ENCODE peak calls at places on chromosomes 6 and 20, in eight cellular contexts. W, V, C, Y, H, B, N and Z are unnamed samples.

GRCh38 chr6:48825501-48826317 is 637.3 kb downstream of the MMUT start:
- DNase-seq in N (no peak), H (no peak), B (no peak), C (no peak), W (no peak), V (no peak), Y (no peak), Z (no peak)

GRCh38 chr6:374956-375355 is 16.6 kb upstream of the IRF4 start:
- DNase-seq in N (no peak), V (no peak), H (no peak), Y (no peak), C (no peak), B (no peak), W (no peak), Z (no peak)

GRCh38 chr20:62368629-62369507 is 1.8 kb upstream of the LAMA5 start:
- DNase-seq in B (no peak), N (peak), V (peak), C (no peak), Y (no peak), W (no peak), H (no peak), Z (peak)

GRCh38 chr20:9142809-9143208 is 73.9 kb downstream of the PLCB4 start:
- DNase-seq in N (no peak), C (no peak), W (no peak), H (no peak), B (no peak), V (no peak), Y (no peak), Z (no peak)

GRCh38 chr6:24307881-24308280 is 50.0 kb downstream of the DCDC2 start:
- DNase-seq in C (no peak), Y (no peak), B (no peak), N (no peak), W (no peak), V (no peak), H (no peak), Z (no peak)

GRCh38 chr6:84280639-84281038 is 53.2 kb upstream of the CEP162 start:
- DNase-seq in B (no peak), Y (no peak), H (no peak), V (no peak), N (no peak), W (no peak), C (no peak), Z (no peak)

GRCh38 chr20:41344938-41345728 is 4.5 kb downstream of the LPIN3 start:
- DNase-seq in H (no peak), W (no peak), Y (no peak), B (no peak), N (no peak), C (no peak), V (no peak), Z (no peak)

GRCh38 chr6:148451690-148452089 is 109.1 kb downstream of the SASH1 start:
- DNase-seq in H (no peak), V (no peak), C (no peak), Y (no peak), W (no peak), B (no peak), N (no peak), Z (no peak)

GRCh38 chr6:47141166-47141565 is 99.0 kb upstream of the ADGRF1 start:
- DNase-seq in W (no peak), N (no peak), B (no peak), H (no peak), Y (no peak), V (no peak), C (no peak), Z (no peak)

GRCh38 chr6:105920071-105920470 is 166.1 kb upstream of the PRDM1 start:
- DNase-seq in C (no peak), N (no peak), B (no peak), W (no peak), Y (no peak), V (no peak), H (no peak), Z (no peak)

GRCh38 chr6:158539363-158539762 is 20.5 kb upstream of the TMEM181 start:
- DNase-seq in Y (no peak), N (no peak), V (no peak), B (no peak), H (no peak), W (no peak), C (no peak), Z (no peak)

GRCh38 chr6:123529843-123530242 is 106.9 kb downstream of the TRDN start:
- DNase-seq in C (no peak), W (no peak), N (no peak), V (no peak), H (no peak), Y (peak), B (no peak), Z (peak)

GRCh38 chr6:132797975-132798819 is at the start of gene SLC18B1:
- DNase-seq in N (peak), W (no peak), Y (no peak), C (no peak), B (no peak), V (peak), H (no peak), Z (peak)

GRCh38 chr20:32474967-32475819 is 109.9 kb downstream of the NOL4L start:
- DNase-seq in C (no peak), B (no peak), V (peak), N (peak), W (no peak), Y (peak), H (no peak), Z (peak)

GRCh38 chr20:42678895-42679294 is 510.8 kb downstream of the PTPRT start:
- DNase-seq in Y (no peak), V (no peak), W (no peak), C (no peak), B (no peak), N (peak), H (no peak), Z (peak)

GRCh38 chr6:401239-401993 is 9.9 kb downstream of the IRF4 start:
- DNase-seq in V (no peak), C (no peak), N (no peak), W (no peak), Y (no peak), B (no peak), H (no peak), Z (no peak)

GRCh38 chr20:20102859-20103258 is 50.5 kb downstream of the CFAP61 start:
- DNase-seq in Y (no peak), W (no peak), B (no peak), H (no peak), C (no peak), V (no peak), N (no peak), Z (no peak)

GRCh38 chr6:117265425-117266266 is at the start of gene VGLL2:
- DNase-seq in C (no peak), B (no peak), W (no peak), H (no peak), N (peak), V (peak), Y (peak), Z (no peak)

GRCh38 chr6:117280922-117281321 is 15.6 kb downstream of the VGLL2 start:
- DNase-seq in B (no peak), Y (no peak), H (no peak), W (no peak), N (no peak), C (peak), V (peak), Z (peak)

GRCh38 chr20:48025061-48025515 is 239.8 kb upstream of the SULF2 start:
- DNase-seq in V (peak), W (no peak), N (peak), B (no peak), C (no peak), Y (no peak), H (no peak), Z (no peak)

GRCh38 chr6:456358-456857 is 64.9 kb downstream of the IRF4 start:
- DNase-seq in N (no peak), W (no peak), C (no peak), V (peak), B (no peak), H (no peak), Y (no peak), Z (no peak)

GRCh38 chr20:57479196-57479595 is 45.7 kb downstream of the CTCFL start:
- DNase-seq in W (no peak), C (no peak), N (no peak), B (no peak), V (no peak), Y (no peak), H (no peak), Z (no peak)
- TF ChIP-seq REST in W (no peak), C (no peak), N (no peak), B (no peak), V (no peak), Y (no peak), H (no peak), Z (no peak)

GRCh38 chr20:45589725-45590124 is 10.6 kb upstream of the WFDC8 start:
- DNase-seq in H (no peak), W (no peak), N (no peak), B (no peak), C (no peak), V (no peak), Y (no peak), Z (no peak)

GRCh38 chr20:45593498-45593897 is 14.4 kb upstream of the WFDC8 start:
- DNase-seq in Y (no peak), C (no peak), V (no peak), W (no peak), N (no peak), B (no peak), H (no peak), Z (no peak)

GRCh38 chr20:45583502-45583901 is 4.4 kb upstream of the WFDC8 start:
- DNase-seq in Y (no peak), W (no peak), H (no peak), C (no peak), V (peak), N (no peak), B (no peak), Z (no peak)

GRCh38 chr20:45592574-45593189 is 13.6 kb upstream of the WFDC8 start:
- DNase-seq in W (no peak), C (peak), N (peak), B (peak), H (peak), Y (peak), V (peak), Z (peak)

GRCh38 chr20:45588800-45589199 is 9.7 kb upstream of the WFDC8 start:
- DNase-seq in W (no peak), C (no peak), N (no peak), H (no peak), B (no peak), Y (no peak), V (peak), Z (no peak)
- TF ChIP-seq REST in W (no peak), C (no peak), N (no peak), H (no peak), B (no peak), Y (no peak), V (no peak), Z (no peak)

DNA sequence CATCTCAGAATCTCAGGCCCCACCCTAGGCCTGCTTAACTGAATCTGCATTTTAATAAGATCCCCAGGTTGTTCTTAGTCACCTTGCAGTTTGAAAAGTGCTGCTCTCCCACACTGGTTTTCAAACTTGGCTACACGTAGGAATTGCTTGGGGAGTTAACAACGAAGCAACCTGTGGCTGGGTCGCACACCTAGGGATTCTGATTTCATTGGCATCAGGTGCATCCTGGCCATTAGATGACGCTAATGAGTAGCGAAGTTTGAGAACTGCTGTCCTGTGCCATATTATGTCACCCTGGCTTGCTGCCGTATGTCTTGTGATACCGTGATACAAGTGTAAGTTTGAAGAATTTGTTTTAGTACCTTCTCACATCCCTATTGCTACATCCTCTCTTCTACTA is 28.2 kb upstream of the FUCA2 start:
- DNase-seq in H (no peak), Y (no peak), V (peak), N (no peak), W (no peak), B (no peak), C (no peak), Z (no peak)
- TF ChIP-seq REST in H (no peak), Y (no peak), V (no peak), N (no peak), W (no peak), B (no peak), C (no peak), Z (no peak)

GRCh38 chr6:44058617-44059358 is 68.5 kb downstream of the MRPL14 start:
- DNase-seq in Y (peak), H (peak), N (peak), W (no peak), V (no peak), C (peak), B (peak), Z (peak)
- TF ChIP-seq REST in Y (no peak), H (no peak), N (peak), W (no peak), V (no peak), C (no peak), B (no peak), Z (peak)

GRCh38 chr6:90158945-90159344 is 137.7 kb downstream of the BACH2 start:
- DNase-seq in V (no peak), H (no peak), N (no peak), W (no peak), C (no peak), Y (no peak), B (no peak), Z (peak)

GRCh38 chr6:90155114-90155513 is 141.5 kb downstream of the BACH2 start:
- DNase-seq in V (no peak), N (no peak), H (no peak), Y (no peak), W (no peak), C (no peak), B (no peak), Z (no peak)

GRCh38 chr6:90157441-90157840 is 139.2 kb downstream of the BACH2 start:
- DNase-seq in C (no peak), V (no peak), H (no peak), W (no peak), B (no peak), N (no peak), Y (no peak), Z (no peak)

GRCh38 chr6:90154666-90155065 is 142.0 kb downstream of the BACH2 start:
- DNase-seq in C (no peak), N (no peak), W (no peak), V (no peak), B (no peak), H (no peak), Y (no peak), Z (no peak)

GRCh38 chr6:90156861-90157260 is 139.8 kb downstream of the BACH2 start:
- DNase-seq in N (no peak), B (no peak), C (no peak), W (no peak), V (no peak), H (no peak), Y (no peak), Z (no peak)
- TF ChIP-seq REST in N (no peak), B (no peak), C (no peak), W (no peak), V (no peak), H (no peak), Y (no peak), Z (no peak)

DNA sequence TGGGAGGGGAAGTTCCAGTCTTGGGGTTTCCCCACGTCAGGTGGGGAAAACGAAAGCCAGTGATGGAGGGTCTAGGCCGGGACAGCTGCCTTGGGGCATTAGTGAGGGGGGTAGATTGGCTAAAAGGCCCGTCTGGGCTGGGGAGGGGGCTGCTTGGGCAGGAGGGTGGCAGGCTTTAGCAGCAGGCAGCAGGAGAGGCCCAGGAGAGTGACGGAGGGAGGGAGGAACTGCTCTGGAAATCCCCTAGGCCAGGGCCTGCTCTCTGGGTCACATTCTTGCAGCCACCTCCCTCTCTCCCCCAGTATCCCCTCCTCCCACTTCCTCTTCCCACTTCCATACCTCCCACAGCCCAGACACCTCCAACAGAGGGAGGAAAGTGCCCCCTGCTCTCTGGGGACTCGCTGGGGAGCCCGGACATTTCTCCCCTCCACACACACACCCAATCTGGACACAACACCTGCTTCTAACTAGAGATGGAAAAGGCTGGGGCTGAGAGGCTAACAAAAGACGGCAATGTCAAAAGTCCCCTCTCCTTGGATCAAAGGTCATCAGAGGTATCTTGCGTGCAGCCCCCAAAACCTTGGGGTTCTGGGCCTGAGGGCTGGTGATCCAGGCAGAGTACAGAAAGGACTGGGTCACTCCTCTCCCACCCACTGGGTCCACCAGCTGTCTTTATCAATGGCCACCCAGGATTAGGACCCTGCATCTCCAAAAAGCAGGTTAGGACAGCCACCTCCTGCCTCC is 1.8 kb downstream of the NFKBIE start:
- DNase-seq in V (peak), B (no peak), W (no peak), Y (peak), N (no peak), C (no peak), H (peak), Z (peak)
- TF ChIP-seq REST in V (no peak), B (no peak), W (no peak), Y (no peak), N (no peak), C (no peak), H (no peak), Z (no peak)